ENCODE peak calls at places on chromosome 13, in seven cellular contexts. A is CD14-positive monocyte, Q is A673, N is nephron progenitor cell, T is cardiac fibroblast, M is neural crest cell, O is heart left ventricle. G is an unnamed sample.

GRCh38 chr13:113205428-113205931 is 3.0 kb downstream of the PCID2 start:
- DNase-seq in A (no peak), Q (no peak), N (no peak), T (peak), M (no peak), O (no peak), G (no peak)

GRCh38 chr13:112760440-112760839 is 70.6 kb downstream of the ATP11A start:
- DNase-seq in A (no peak), Q (no peak), N (no peak), T (peak), M (no peak), O (no peak), G (no peak)

GRCh38 chr13:112473818-112474217 is 97.7 kb downstream of the SPACA7 start:
- DNase-seq in A (no peak), Q (no peak), N (no peak), T (no peak), M (no peak), O (no peak), G (no peak)

GRCh38 chr13:91097269-91097668 is 250.2 kb upstream of the MIR17HG start:
- DNase-seq in A (no peak), Q (no peak), N (no peak), T (no peak), M (no peak), O (no peak), G (no peak)

GRCh38 chr13:59342396-59342795 is 821.3 kb downstream of the DIAPH3 start:
- DNase-seq in A (no peak), Q (no peak), N (no peak), T (peak), M (no peak), O (no peak), G (no peak)

GRCh38 chr13:20788312-20788711 is 14.6 kb upstream of the EEF1AKMT1 start:
- DNase-seq in A (no peak), Q (no peak), N (no peak), T (no peak), M (no peak), O (no peak), G (no peak)

GRCh38 chr13:99425485-99426341 is 75.6 kb upstream of the TM9SF2 start:
- DNase-seq in A (no peak), Q (no peak), N (no peak), T (no peak), M (no peak), O (peak), G (peak)

GRCh38 chr13:114174529-114174941 is 4.5 kb upstream of the CFAP97D2 start:
- DNase-seq in A (no peak), Q (peak), N (no peak), T (no peak), M (no peak), O (no peak), G (no peak)

GRCh38 chr13:113145911-113146598 is 12.4 kb upstream of the PROZ start:
- DNase-seq in A (no peak), Q (no peak), N (no peak), T (no peak), M (no peak), O (no peak), G (no peak)

GRCh38 chr13:32278456-32278855 is 36.7 kb downstream of the ZAR1L start:
- DNase-seq in A (no peak), Q (no peak), N (no peak), T (peak), M (no peak), O (no peak), G (peak)

GRCh38 chr13:98549006-98549727 is 27.7 kb downstream of the STK24 start:
- DNase-seq in A (no peak), Q (no peak), N (no peak), T (peak), M (no peak), O (no peak), G (no peak)

GRCh38 chr13:22403144-22403543 is 732.3 kb downstream of the FGF9 start:
- DNase-seq in A (no peak), Q (no peak), N (no peak), T (no peak), M (no peak), O (no peak), G (no peak)

GRCh38 chr13:51518847-51519246 is 65.4 kb upstream of the WDFY2 start:
- DNase-seq in A (peak), Q (peak), N (no peak), T (peak), M (no peak), O (no peak), G (no peak)

GRCh38 chr13:112740502-112741131 is 50.8 kb downstream of the ATP11A start:
- DNase-seq in A (no peak), Q (peak), N (no peak), T (peak), M (no peak), O (peak), G (no peak)

GRCh38 chr13:74246398-74246975 is 112.3 kb upstream of the KLF12 start:
- DNase-seq in A (no peak), Q (no peak), N (no peak), T (peak), M (no peak), O (peak), G (no peak)

GRCh38 chr13:24264976-24265375 is 44.4 kb upstream of the C1QTNF9 start:
- DNase-seq in A (no peak), Q (no peak), N (no peak), T (no peak), M (no peak), O (no peak), G (no peak)

GRCh38 chr13:36728006-36728405 is 54.2 kb downstream of the SERTM1 start:
- DNase-seq in A (no peak), Q (no peak), N (no peak), T (no peak), M (no peak), O (no peak), G (no peak)

GRCh38 chr13:69124996-69125395 is 982.6 kb upstream of the ATXN8OS start:
- DNase-seq in A (no peak), Q (no peak), N (no peak), T (no peak), M (no peak), O (no peak), G (no peak)

GRCh38 chr13:105202384-105202783 is 1333.1 kb downstream of the EFNB2 start:
- DNase-seq in A (no peak), Q (peak), N (peak), T (peak), M (no peak), O (no peak), G (peak)

GRCh38 chr13:32426981-32427851 is 714 bp downstream of the N4BP2L1 start:
- DNase-seq in A (no peak), Q (peak), N (peak), T (peak), M (peak), O (peak), G (peak)

GRCh38 chr13:35712907-35713685 is 236.6 kb upstream of the MAB21L1 start:
- DNase-seq in A (no peak), Q (peak), N (no peak), T (peak), M (no peak), O (no peak), G (no peak)

GRCh38 chr13:40665754-40666057 is 735 bp downstream of the FOXO1 start:
- DNase-seq in A (no peak), Q (peak), N (peak), T (no peak), M (no peak), O (no peak), G (peak)

GRCh38 chr13:67048084-67048792 is 181.9 kb downstream of the PCDH9 start:
- DNase-seq in A (no peak), Q (no peak), N (no peak), T (peak), M (no peak), O (no peak), G (peak)

DNA sequence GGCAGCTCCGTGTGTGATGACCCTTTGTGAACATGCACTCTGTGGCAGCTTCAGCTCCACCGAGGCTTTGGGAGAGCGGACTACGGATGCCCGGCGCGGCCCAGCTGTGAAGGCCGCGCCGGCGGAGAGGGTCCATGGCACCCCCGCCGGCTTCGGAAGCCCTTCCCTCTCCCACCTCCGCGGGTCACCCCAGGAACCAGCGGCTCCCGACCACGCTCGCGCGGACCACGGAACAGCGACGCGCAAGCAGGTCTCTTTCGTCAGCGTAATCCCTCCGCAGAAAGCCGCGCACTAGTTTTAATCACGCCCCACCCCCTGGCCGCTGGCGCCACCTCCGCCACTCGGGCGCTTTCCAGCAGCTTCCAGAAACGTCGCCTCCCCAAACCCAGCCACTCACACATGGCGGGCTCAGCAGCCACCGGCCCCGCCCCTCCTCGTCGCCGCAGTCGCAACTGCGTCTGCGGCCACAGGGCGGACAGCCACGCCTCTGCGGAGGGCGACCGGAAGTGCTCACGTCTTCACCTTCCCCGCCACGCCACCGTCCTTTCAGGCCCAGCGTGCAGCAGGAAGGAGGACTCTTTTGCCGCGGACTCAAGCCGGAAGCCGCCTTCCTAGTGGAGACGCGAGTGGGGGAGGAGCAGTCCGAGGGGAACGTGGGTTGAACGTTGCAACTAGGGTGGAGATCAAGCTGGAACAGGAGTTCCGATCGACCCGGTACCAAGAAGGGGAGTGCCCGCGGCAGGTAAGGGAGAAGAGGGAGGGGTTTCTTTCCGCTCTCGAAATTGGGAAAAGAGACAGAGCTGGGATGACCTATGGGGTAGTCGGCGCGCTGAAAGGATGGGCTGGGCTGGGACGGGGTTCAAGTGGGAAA is at the start of gene USPL1:
- DNase-seq in A (peak), Q (peak), N (peak), T (peak), M (peak), O (peak), G (peak)
- TF ChIP-seq CTCF in A (peak), Q (no peak), N (no peak), T (peak), M (peak), O (peak), G (no peak)

GRCh38 chr13:93235258-93236015 is 8.8 kb downstream of the GPC6 start:
- DNase-seq in A (no peak), Q (peak), N (no peak), T (peak), M (no peak), O (no peak), G (no peak)

GRCh38 chr13:93231867-93232266 is 5.3 kb downstream of the GPC6 start:
- DNase-seq in A (no peak), Q (no peak), N (no peak), T (no peak), M (no peak), O (no peak), G (no peak)

GRCh38 chr13:93234459-93234858 is 7.9 kb downstream of the GPC6 start:
- DNase-seq in A (no peak), Q (no peak), N (no peak), T (no peak), M (no peak), O (no peak), G (no peak)

GRCh38 chr13:93230466-93230865 is 3.9 kb downstream of the GPC6 start:
- DNase-seq in A (no peak), Q (no peak), N (no peak), T (peak), M (no peak), O (no peak), G (no peak)

GRCh38 chr13:93233997-93234416 is 7.4 kb downstream of the GPC6 start:
- DNase-seq in A (no peak), Q (no peak), N (no peak), T (no peak), M (no peak), O (no peak), G (no peak)
- TF ChIP-seq CTCF in A (no peak), Q (peak), N (no peak), T (no peak), M (no peak), O (no peak), G (no peak)

GRCh38 chr13:47588676-47589075 is 412.4 kb downstream of the SUCLA2 start:
- DNase-seq in A (no peak), Q (no peak), N (no peak), T (no peak), M (no peak), O (no peak), G (no peak)
- TF ChIP-seq CTCF in A (peak), Q (peak), N (peak), T (peak), M (no peak), O (no peak), G (no peak)

DNA sequence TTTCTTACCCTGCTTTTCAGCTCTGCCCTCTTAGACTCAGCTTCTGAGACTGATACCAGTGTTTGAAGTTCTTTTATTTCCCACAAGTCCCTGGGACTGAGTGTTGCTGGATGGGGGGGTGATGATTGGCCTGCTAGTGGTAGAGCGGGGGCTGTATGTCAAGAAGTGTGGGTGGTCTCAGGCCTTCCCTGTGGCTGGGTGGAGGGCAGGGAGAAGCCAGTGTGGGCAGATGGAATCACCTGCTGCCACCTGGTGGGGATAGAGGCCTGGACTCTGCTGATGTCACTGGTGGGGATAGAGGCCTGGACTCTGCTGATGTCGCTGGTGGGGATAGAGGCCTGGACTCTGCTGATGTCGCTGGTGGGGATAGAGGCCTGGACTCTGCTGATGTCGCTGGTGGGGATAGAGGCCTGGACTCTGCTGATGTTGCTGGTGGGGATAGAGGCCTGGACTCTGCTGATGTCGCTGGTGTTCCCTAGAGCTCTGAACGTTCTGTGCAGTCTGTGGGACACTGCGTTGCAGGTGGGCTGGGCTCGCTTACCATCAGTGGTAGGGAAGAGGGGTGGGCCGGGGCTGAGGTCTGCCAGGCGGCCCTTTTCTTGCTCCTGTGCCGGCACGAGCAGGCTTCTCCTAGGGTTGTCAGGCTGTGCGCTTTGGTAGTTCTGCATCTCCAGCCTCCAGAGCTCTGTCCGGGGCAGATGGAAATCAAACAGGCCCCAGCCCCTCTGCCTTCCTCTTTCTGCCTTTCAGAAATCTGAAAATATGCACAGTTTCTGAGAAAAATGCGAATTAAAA is 101.3 kb downstream of the ARHGEF7 start:
- DNase-seq in A (no peak), Q (peak), N (peak), T (no peak), M (no peak), O (peak), G (peak)
- TF ChIP-seq CTCF in A (no peak), Q (peak), N (peak), T (peak), M (peak), O (peak), G (peak)

GRCh38 chr13:103291226-103291625 is 225.0 kb upstream of the SLC10A2 start:
- DNase-seq in A (no peak), Q (no peak), N (no peak), T (no peak), M (no peak), O (no peak), G (no peak)

GRCh38 chr13:103287659-103288058 is 221.4 kb upstream of the SLC10A2 start:
- DNase-seq in A (no peak), Q (no peak), N (no peak), T (peak), M (no peak), O (no peak), G (no peak)

GRCh38 chr13:103291693-103292572 is 225.7 kb upstream of the SLC10A2 start:
- DNase-seq in A (no peak), Q (peak), N (no peak), T (no peak), M (no peak), O (no peak), G (no peak)

GRCh38 chr13:103289661-103290060 is 223.4 kb upstream of the SLC10A2 start:
- DNase-seq in A (no peak), Q (no peak), N (no peak), T (peak), M (no peak), O (no peak), G (no peak)

DNA sequence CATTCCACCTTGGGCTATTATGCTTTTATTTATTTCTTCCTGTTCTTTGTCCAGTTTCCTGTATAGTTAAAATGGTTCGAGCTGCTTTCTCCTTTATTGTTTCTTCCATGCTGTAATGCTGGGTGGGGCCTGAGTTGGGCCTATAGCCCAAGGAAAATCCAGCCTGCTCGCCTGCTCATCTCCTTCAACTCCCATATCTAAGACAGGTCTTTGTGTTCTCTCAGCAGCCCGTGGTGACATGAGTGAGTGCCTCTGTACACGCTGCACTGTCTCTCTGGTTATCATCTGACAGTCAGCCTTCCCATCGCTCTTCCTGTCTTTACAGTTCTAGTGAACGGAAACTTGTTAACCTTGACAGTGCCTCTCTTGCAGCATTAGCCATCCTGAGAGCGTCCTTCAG is 221.9 kb upstream of the SLC10A2 start:
- DNase-seq in A (no peak), Q (peak), N (no peak), T (peak), M (no peak), O (peak), G (no peak)
- TF ChIP-seq CTCF in A (no peak), Q (no peak), N (no peak), T (no peak), M (no peak), O (no peak), G (no peak)

GRCh38 chr13:109789262-109789661 is 2.9 kb upstream of the IRS2 start:
- DNase-seq in A (no peak), Q (peak), N (no peak), T (no peak), M (no peak), O (no peak), G (no peak)

GRCh38 chr13:109788372-109789195 is 2.2 kb upstream of the IRS2 start:
- DNase-seq in A (no peak), Q (no peak), N (no peak), T (no peak), M (no peak), O (no peak), G (no peak)

GRCh38 chr13:109792416-109793090 is 6.2 kb upstream of the IRS2 start:
- DNase-seq in A (no peak), Q (no peak), N (no peak), T (no peak), M (no peak), O (no peak), G (no peak)

GRCh38 chr13:109790071-109790470 is 3.7 kb upstream of the IRS2 start:
- DNase-seq in A (no peak), Q (no peak), N (no peak), T (no peak), M (no peak), O (no peak), G (no peak)

DNA sequence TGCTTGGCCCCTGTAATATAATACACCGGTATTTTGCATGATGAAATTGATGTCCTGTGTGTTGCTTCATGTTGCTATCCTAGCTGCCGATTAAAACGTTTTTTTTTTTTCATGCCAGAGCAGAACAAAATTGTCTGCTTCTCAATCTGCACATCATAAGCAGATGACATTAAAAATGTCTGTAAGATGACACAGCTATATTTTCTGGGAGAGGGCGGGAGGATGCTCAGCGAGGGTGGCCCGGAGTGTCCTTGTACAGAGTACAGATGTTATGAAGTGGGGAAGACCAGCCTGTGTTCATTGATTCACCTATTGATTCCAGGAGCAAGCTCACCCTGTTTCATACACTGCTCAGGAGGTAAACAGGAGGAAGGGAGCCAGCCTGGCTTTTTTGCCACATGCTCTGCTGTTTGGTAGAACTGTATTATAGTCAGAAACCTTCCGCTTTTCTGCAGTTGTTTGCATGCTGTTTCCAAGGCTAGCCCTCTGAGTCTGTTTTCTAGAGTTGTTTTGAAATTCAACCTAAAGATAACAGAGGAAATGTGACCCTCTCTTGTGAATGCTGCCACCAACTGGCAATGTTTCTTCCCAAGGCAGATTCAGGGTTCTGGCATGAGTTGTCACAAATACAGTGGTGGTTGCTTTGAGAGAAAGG is 4.7 kb upstream of the IRS2 start:
- DNase-seq in A (peak), Q (peak), N (no peak), T (peak), M (peak), O (no peak), G (no peak)
- TF ChIP-seq CTCF in A (peak), Q (peak), N (peak), T (peak), M (peak), O (peak), G (no peak)

DNA sequence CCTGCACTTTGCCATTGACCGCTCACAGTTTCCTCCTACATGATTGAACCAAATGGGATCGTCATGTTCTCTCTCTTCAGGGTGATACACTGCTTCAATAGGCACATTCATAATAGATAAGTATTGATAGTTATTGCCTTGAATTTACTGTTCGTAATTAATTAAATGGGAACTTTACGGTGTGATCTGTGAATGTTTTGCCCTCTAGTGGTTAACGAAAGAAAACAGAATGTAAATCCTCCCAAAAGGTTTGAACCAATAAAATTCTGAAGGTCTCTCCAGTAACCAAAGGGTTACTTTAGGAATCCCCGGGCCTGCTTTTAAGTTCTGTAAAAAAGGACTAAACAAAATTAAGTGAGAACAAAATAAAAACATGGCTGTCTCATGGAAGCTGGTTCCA is 389.3 kb downstream of the DACH1 start:
- DNase-seq in A (no peak), Q (peak), N (no peak), T (peak), M (no peak), O (no peak), G (no peak)
- TF ChIP-seq CTCF in A (peak), Q (peak), N (peak), T (peak), M (peak), O (peak), G (no peak)

G was measured in GM20000.